ENCODE peak calls at places on chromosomes 7 and 10, in ten cellular contexts. K is B cell, W is progenitor cell of endocrine pancreas, T is natural killer cell, N is psoas muscle, R is cardiac fibroblast, E is ovary, C is endodermal cell, M is lower leg skin, B is PC-9. V is an unnamed sample.

GRCh38 chr10:14532473-14533251 is 201.9 kb upstream of the FRMD4A start:
- DNase-seq in K (no peak), W (no peak), T (no peak), N (no peak), R (no peak), E (no peak), C (no peak), M (no peak), B (peak; percentile 73), V (peak; percentile 10)

GRCh38 chr10:11930342-11930978 is 107.3 kb downstream of the PROSER2 start:
- DNase-seq in K (no peak), W (no peak), T (no peak), N (no peak), R (peak; percentile 22), E (no peak), C (no peak), M (no peak), B (no peak), V (no peak)

GRCh38 chr10:8811201-8811600 is 756.7 kb downstream of the GATA3 start:
- DNase-seq in K (no peak), W (no peak), T (no peak), N (no peak), R (no peak), E (no peak), C (no peak), M (no peak), B (no peak), V (no peak)

GRCh38 chr10:8726087-8726486 is 671.6 kb downstream of the GATA3 start:
- DNase-seq in K (no peak), W (no peak), T (no peak), N (no peak), R (no peak), E (no peak), C (no peak), M (no peak), B (peak; percentile 92), V (no peak)

GRCh38 chr10:44968101-44968886 is 8.7 kb downstream of the RASSF4 start:
- DNase-seq in K (peak; percentile 49), W (no peak), T (peak; percentile 71), N (no peak), R (peak; percentile 78), E (no peak), C (no peak), M (no peak), B (no peak), V (no peak)

GRCh38 chr7:96679886-96680285 is 29.8 kb downstream of the SEM1 start:
- DNase-seq in K (no peak), W (no peak), T (no peak), N (no peak), R (no peak), E (no peak), C (no peak), M (no peak), B (no peak), V (no peak)

GRCh38 chr10:68665841-68666240 is 55.2 kb upstream of the CCAR1 start:
- DNase-seq in K (no peak), W (no peak), T (no peak), N (no peak), R (peak; percentile 32), E (no peak), C (no peak), M (no peak), B (no peak), V (peak; percentile 76)

GRCh38 chr7:107939472-107940145 is 48.6 kb downstream of the DLD start:
- DNase-seq in K (no peak), W (no peak), T (no peak), N (peak; percentile 72), R (peak; percentile 90), E (peak; percentile 73), C (no peak), M (peak; percentile 43), B (no peak), V (peak; percentile 91)

GRCh38 chr10:3574451-3574850 is 210.6 kb downstream of the KLF6 start:
- DNase-seq in K (no peak), W (no peak), T (no peak), N (no peak), R (no peak), E (no peak), C (no peak), M (no peak), B (no peak), V (no peak)

GRCh38 chr10:786666-787512 is 97.4 kb upstream of the DIP2C start:
- DNase-seq in K (no peak), W (no peak), T (no peak), N (no peak), R (no peak), E (no peak), C (peak; percentile 57), M (peak; percentile 9), B (no peak), V (no peak)

GRCh38 chr7:156019776-156020565 is 207.7 kb upstream of the SHH start:
- DNase-seq in K (no peak), W (no peak), T (no peak), N (no peak), R (no peak), E (no peak), C (peak; percentile 9), M (no peak), B (no peak), V (no peak)

GRCh38 chr10:71520042-71520441 is 123.3 kb downstream of the CDH23 start:
- DNase-seq in K (no peak), W (no peak), T (no peak), N (no peak), R (no peak), E (no peak), C (no peak), M (no peak), B (no peak), V (no peak)

GRCh38 chr10:50585921-50586739 is 37.6 kb downstream of the SGMS1 start:
- DNase-seq in K (no peak), W (no peak), T (no peak), N (no peak), R (peak; percentile 55), E (no peak), C (no peak), M (peak; percentile 51), B (peak; percentile 78), V (no peak)

GRCh38 chr7:128697301-128697905 is 25.3 kb downstream of the GARIN1A start:
- DNase-seq in K (peak; percentile 69), W (no peak), T (peak; percentile 32), N (peak; percentile 56), R (peak; percentile 68), E (no peak), C (peak; percentile 95), M (peak; percentile 32), B (no peak), V (peak; percentile 61)

GRCh38 chr10:132522521-132523411 is 14.8 kb upstream of the INPP5A start:
- DNase-seq in K (no peak), W (no peak), T (no peak), N (no peak), R (no peak), E (peak; percentile 24), C (peak; percentile 39), M (no peak), B (no peak), V (no peak)

GRCh38 chr7:19899517-19899916 is 126.1 kb upstream of the TMEM196 start:
- DNase-seq in K (no peak), W (no peak), T (no peak), N (no peak), R (peak; percentile 38), E (no peak), C (no peak), M (no peak), B (peak; percentile 47), V (no peak)

DNA sequence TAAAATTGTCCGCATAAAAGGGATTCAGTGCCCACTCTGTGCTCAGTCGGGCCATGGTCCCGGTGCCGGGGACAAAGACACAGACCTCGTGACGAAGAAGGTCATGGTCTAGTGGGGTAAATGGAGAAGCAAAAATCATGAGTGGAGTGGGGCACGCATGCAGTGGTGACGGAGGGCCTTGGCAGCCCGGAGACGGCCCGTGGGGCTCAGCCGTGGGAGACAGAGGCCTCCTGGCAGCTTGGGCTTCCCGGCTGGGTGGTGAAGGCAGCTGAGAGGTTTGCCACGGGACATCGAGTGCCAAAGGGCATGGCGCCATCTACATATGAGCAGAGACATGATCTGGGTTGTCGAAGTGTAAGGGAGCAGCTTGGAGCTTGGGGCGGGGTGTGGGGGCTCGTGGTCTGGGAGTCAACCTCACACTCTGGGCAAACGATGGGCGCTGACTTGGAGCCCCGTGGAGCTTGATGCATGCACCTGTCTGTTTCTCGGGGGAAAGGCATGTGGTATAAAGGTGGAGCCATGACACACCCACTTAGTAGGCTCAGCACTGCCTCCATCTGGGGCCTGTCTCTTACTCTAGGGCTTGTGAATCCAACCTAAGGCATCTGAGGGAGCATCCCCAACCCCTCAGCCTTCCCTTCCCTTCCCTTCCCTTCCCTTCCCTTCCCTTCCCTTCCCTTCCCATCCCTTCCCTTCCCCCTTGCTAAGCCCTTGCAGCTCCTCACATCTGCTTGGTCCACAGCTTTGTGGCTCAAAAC is 151.0 kb upstream of the INSYN2A start:
- DNase-seq in K (no peak), W (no peak), T (no peak), N (no peak), R (no peak), E (no peak), C (no peak), M (no peak), B (no peak), V (no peak)
- TF ChIP-seq CTCF in K (no peak), W (no peak), T (no peak), N (no peak), R (no peak), E (no peak), C (no peak), M (no peak), B (no peak), V (no peak)

GRCh38 chr7:6183006-6183405 is 89.4 kb downstream of the CYTH3 start:
- DNase-seq in K (no peak), W (no peak), T (no peak), N (no peak), R (no peak), E (no peak), C (no peak), M (no peak), B (no peak), V (no peak)
- TF ChIP-seq CTCF in K (no peak), W (no peak), T (no peak), N (no peak), R (no peak), E (no peak), C (no peak), M (no peak), B (no peak), V (no peak)

DNA sequence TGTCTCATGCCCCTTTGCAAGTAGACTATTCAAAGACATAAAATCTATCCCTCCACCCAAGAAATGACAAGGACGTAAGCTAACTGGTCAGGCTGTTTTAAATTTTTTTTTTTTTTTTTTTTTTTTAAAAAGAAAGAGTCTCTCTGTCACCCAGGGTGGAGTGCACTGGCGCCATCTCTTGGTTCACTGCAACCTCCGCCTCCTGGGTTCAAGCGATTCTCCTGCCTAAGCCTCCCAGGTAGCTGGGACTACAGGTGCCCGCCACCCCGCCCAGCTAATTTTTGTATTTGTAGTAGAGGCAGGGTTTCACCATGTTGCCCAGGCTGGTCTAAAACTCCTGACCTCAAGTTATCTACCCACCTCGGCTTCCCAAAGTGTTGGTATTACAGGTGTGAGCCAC is 11.2 kb downstream of the TRA2A start:
- DNase-seq in K (no peak), W (no peak), T (no peak), N (no peak), R (no peak), E (no peak), C (peak; percentile 73), M (no peak), B (no peak), V (no peak)
- TF ChIP-seq CTCF in K (no peak), W (peak; percentile 34), T (no peak), N (no peak), R (peak; percentile 6), E (no peak), C (peak; percentile 66), M (no peak), B (peak; percentile 51), V (peak; percentile 59)

GRCh38 chr10:106189254-106189653 is 975.3 kb downstream of the SORCS1 start:
- DNase-seq in K (no peak), W (peak; percentile 15), T (no peak), N (no peak), R (peak; percentile 43), E (no peak), C (peak; percentile 85), M (no peak), B (no peak), V (no peak)
- TF ChIP-seq CTCF in K (no peak), W (peak; percentile 73), T (no peak), N (no peak), R (peak; percentile 45), E (no peak), C (peak; percentile 87), M (no peak), B (peak; percentile 44), V (peak; percentile 53)

V was measured in HFFc6.